ENCODE peak calls at places on chromosomes 13 and 19, in ten cellular contexts. X, S, H, Q, O, C, P, D, J and Y are unnamed samples.

GRCh38 chr19:50392759-50393158 is 8.6 kb downstream of the POLD1 start:
- DNase-seq in J (no peak), H (no peak), X (no peak), P (no peak), C (no peak), S (no peak), Q (no peak), O (no peak), D (no peak), Y (no peak)

GRCh38 chr13:20274466-20274865 is 42.3 kb upstream of the GJB6 start:
- DNase-seq in S (no peak), J (no peak), X (no peak), O (no peak), Q (no peak), D (no peak), C (no peak), P (no peak), H (no peak), Y (peak)

GRCh38 chr13:107203146-107203847 is 635.4 kb upstream of the ARGLU1 start:
- DNase-seq in H (peak), C (peak), J (peak), P (no peak), S (no peak), O (no peak), X (peak), D (peak), Q (peak), Y (no peak)

GRCh38 chr13:20303636-20304035 is 71.5 kb upstream of the GJB6 start:
- DNase-seq in O (no peak), J (no peak), Q (no peak), X (no peak), C (no peak), S (no peak), D (no peak), H (no peak), P (no peak), Y (peak)

GRCh38 chr13:27928805-27929753 is 9.3 kb downstream of the PDX1 start:
- DNase-seq in D (no peak), O (no peak), H (no peak), J (no peak), X (no peak), S (no peak), Q (no peak), C (no peak), P (no peak), Y (no peak)

GRCh38 chr19:48506138-48506733 is 5.4 kb downstream of the LMTK3 start:
- DNase-seq in H (no peak), X (no peak), S (no peak), O (no peak), P (no peak), Q (no peak), C (no peak), J (no peak), D (no peak), Y (no peak)

GRCh38 chr13:26910754-26911465 is 150.3 kb upstream of the GPR12 start:
- DNase-seq in P (no peak), C (no peak), H (no peak), D (no peak), Q (no peak), J (no peak), X (no peak), O (no peak), S (no peak), Y (no peak)

GRCh38 chr13:98771838-98772611 is 19.6 kb upstream of the SLC15A1 start:
- DNase-seq in P (no peak), C (no peak), O (no peak), Q (no peak), J (no peak), S (no peak), X (no peak), H (no peak), D (peak), Y (no peak)

GRCh38 chr19:56133858-56134654 is 7.0 kb upstream of the ZNF444 start:
- DNase-seq in Q (no peak), D (no peak), S (no peak), O (no peak), X (no peak), H (no peak), C (no peak), P (peak), J (no peak), Y (no peak)

GRCh38 chr19:41646589-41647204 is 19.8 kb upstream of the CEACAM4 start:
- DNase-seq in C (no peak), X (peak), S (no peak), Q (no peak), O (no peak), P (no peak), H (no peak), D (peak), J (no peak), Y (no peak)

GRCh38 chr19:44890366-44891015 is 563 bp upstream of the TOMM40 start:
- DNase-seq in Q (peak), S (peak), D (peak), P (peak), O (no peak), C (peak), H (peak), X (peak), J (peak), Y (peak)

GRCh38 chr19:13150919-13151604 is 851 bp downstream of the IER2 start:
- DNase-seq in C (peak), P (peak), X (no peak), H (peak), J (peak), D (peak), S (no peak), Q (peak), O (peak), Y (no peak)

GRCh38 chr13:78497702-78498319 is 105.5 kb downstream of the POU4F1 start:
- DNase-seq in P (no peak), X (no peak), O (no peak), C (no peak), D (no peak), Q (no peak), J (no peak), S (no peak), H (no peak), Y (no peak)

GRCh38 chr19:45815501-45816216 is 551 bp upstream of the RSPH6A start:
- DNase-seq in J (peak), X (peak), C (no peak), D (no peak), P (no peak), H (no peak), S (no peak), O (no peak), Q (peak), Y (no peak)

GRCh38 chr13:109427148-109427547 is 359.2 kb downstream of the IRS2 start:
- DNase-seq in S (no peak), C (no peak), X (no peak), D (no peak), Q (no peak), J (no peak), O (no peak), P (no peak), H (peak), Y (no peak)

GRCh38 chr13:24141333-24141910 is 19.1 kb upstream of the SPATA13 start:
- DNase-seq in H (no peak), D (no peak), Q (no peak), P (no peak), S (no peak), X (no peak), C (no peak), O (no peak), J (no peak), Y (no peak)

GRCh38 chr19:56309511-56310185 is 5.0 kb downstream of the ZSCAN5A start:
- DNase-seq in C (peak), S (no peak), D (peak), Q (no peak), X (peak), H (peak), P (peak), J (no peak), O (peak), Y (no peak)

GRCh38 chr13:109307027-109307426 is 479.4 kb downstream of the IRS2 start:
- DNase-seq in X (no peak), J (no peak), O (no peak), D (no peak), S (no peak), Q (no peak), P (no peak), C (no peak), H (no peak), Y (no peak)

GRCh38 chr13:76848596-76848995 is 37.6 kb downstream of the KCTD12 start:
- DNase-seq in J (no peak), P (no peak), C (no peak), D (peak), Q (no peak), H (no peak), S (no peak), X (no peak), O (no peak), Y (no peak)

GRCh38 chr19:37902668-37903067 is 3.7 kb downstream of the WDR87 start:
- DNase-seq in O (peak), D (peak), S (peak), H (peak), Q (peak), J (peak), C (peak), P (peak), X (peak), Y (no peak)

GRCh38 chr13:26560456-26560855 is 3.0 kb downstream of the WASF3 start:
- DNase-seq in J (no peak), C (no peak), P (no peak), H (no peak), S (no peak), Q (no peak), D (no peak), X (no peak), O (no peak), Y (no peak)

GRCh38 chr13:77523834-77524728 is 11.4 kb upstream of the SCEL start:
- DNase-seq in H (no peak), X (no peak), D (no peak), J (no peak), O (no peak), S (no peak), Q (no peak), C (no peak), P (no peak), Y (peak)

DNA sequence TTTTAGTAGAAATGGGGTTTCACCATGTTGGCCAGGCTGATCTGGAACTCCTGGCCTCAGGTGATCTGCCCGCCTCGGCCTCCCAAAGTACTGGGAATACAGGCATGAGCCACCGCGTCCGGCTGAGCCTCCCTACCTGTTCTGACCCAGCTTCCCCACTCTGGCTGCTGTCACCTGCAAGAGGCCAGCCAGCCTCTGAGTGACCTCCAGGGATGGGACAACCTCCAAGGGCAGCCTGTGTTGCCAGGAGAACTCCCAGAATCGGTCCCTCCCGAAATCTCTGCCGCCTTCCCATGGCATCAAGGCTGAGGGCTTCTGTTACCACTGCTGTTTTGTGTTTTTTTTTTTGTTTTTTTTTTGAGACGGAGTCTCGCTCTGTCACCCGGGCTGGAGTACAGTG is 11.3 kb downstream of the CERS4 start:
- DNase-seq in X (no peak), C (no peak), J (no peak), D (no peak), Q (no peak), H (no peak), S (no peak), P (no peak), O (no peak), Y (no peak)
- H3K27ac ChIP-seq in X (no peak), C (no peak), J (no peak), D (peak), Q (no peak), H (no peak), S (no peak), P (no peak), O (no peak), Y (no peak)

GRCh38 chr19:29665215-29665825 is at the start of gene PLEKHF1:
- DNase-seq in S (peak), O (peak), X (peak), J (peak), P (peak), D (peak), C (peak), H (peak), Q (peak), Y (no peak)

GRCh38 chr19:29662604-29663404 is 2.5 kb upstream of the PLEKHF1 start:
- DNase-seq in Q (no peak), P (peak), J (peak), C (no peak), X (no peak), S (peak), H (peak), O (no peak), D (peak), Y (no peak)

GRCh38 chr19:29663861-29664752 is 1.2 kb upstream of the PLEKHF1 start:
- DNase-seq in S (no peak), P (no peak), C (no peak), H (peak), J (no peak), D (no peak), Q (no peak), O (no peak), X (no peak), Y (peak)

GRCh38 chr19:29665826-29666633 is 769 bp downstream of the PLEKHF1 start:
- DNase-seq in X (peak), C (no peak), H (peak), P (peak), O (no peak), D (peak), Q (peak), S (no peak), J (peak), Y (no peak)

GRCh38 chr19:29664753-29665214 is 477 bp upstream of the PLEKHF1 start:
- DNase-seq in O (no peak), S (no peak), J (no peak), Q (no peak), H (no peak), X (no peak), D (no peak), P (no peak), C (no peak), Y (no peak)
- H3K27ac ChIP-seq in O (peak), S (peak), J (peak), Q (no peak), H (no peak), X (no peak), D (peak), P (no peak), C (no peak), Y (peak)

DNA sequence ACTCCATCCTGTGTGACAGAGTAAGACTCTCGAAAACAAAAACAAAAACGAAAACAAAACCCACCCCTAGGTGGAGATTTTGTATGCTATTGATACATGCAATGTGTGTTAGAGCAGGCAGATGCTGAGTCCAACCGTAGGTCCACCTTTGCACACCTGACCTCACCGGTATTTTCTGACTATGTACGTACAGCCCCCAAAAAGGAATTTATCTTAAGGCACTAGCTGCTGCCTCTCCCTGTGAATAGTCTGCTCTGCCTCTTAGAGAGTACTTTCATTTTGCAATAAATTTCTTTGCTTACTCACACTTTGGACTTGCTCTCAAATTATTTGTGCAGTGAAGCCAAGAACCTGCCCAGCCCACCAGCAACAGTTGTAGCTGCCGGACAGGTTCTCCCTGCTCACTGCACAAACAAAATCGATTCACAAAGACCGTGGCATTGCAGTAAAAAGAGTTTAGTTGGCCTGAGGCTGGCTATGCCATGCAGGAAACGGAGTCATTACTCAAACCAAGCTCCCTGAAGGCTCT is 8.2 kb upstream of the ZNF77 start:
- DNase-seq in P (peak), D (peak), X (no peak), Q (no peak), O (peak), J (no peak), S (no peak), H (no peak), C (no peak), Y (peak)
- H3K27ac ChIP-seq in P (peak), D (peak), X (no peak), Q (no peak), O (peak), J (no peak), S (no peak), H (no peak), C (no peak), Y (peak)

GRCh38 chr13:37679043-37679442 is 80.5 kb upstream of the POSTN start:
- DNase-seq in C (no peak), O (no peak), P (no peak), S (no peak), J (no peak), Q (no peak), H (no peak), X (no peak), D (no peak), Y (no peak)

GRCh38 chr13:37685206-37685605 is 86.6 kb upstream of the POSTN start:
- DNase-seq in Q (no peak), O (no peak), P (no peak), C (no peak), H (no peak), J (no peak), S (no peak), X (no peak), D (no peak), Y (no peak)

GRCh38 chr13:37681295-37682032 is 82.9 kb upstream of the POSTN start:
- DNase-seq in P (no peak), Q (no peak), S (no peak), J (no peak), H (peak), O (no peak), C (no peak), D (peak), X (no peak), Y (no peak)

GRCh38 chr13:37680137-37680536 is 81.6 kb upstream of the POSTN start:
- DNase-seq in C (no peak), J (no peak), S (no peak), O (no peak), P (no peak), X (no peak), D (no peak), H (no peak), Q (no peak), Y (no peak)

GRCh38 chr13:37682496-37682895 is 83.9 kb upstream of the POSTN start:
- DNase-seq in D (no peak), P (no peak), Q (no peak), H (no peak), S (no peak), J (no peak), C (no peak), X (no peak), O (no peak), Y (no peak)
- H3K27ac ChIP-seq in D (no peak), P (no peak), Q (no peak), H (peak), S (peak), J (no peak), C (no peak), X (no peak), O (no peak), Y (no peak)

DNA sequence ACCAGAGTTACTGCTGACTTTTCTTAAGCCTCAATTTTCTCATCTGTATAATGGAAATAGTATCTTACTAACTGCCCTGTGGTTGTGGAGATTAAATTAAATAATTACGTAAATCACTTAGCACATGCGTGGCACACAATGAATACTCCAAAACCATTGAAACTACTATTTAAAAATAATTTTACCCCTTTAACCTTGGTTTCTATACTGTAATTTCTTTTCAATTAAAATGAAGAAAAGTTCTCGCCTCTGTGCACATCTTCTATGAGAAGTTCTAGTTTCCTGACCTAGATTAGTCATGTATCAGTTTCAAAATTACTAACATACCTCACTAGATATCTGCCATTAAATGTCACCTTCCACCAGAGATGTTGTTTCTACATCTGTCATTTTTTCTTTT is 5.7 kb downstream of the SLITRK1 start:
- DNase-seq in P (no peak), X (no peak), S (no peak), D (no peak), O (no peak), Q (no peak), H (no peak), J (no peak), C (no peak), Y (no peak)
- H3K27ac ChIP-seq in P (no peak), X (no peak), S (no peak), D (no peak), O (no peak), Q (no peak), H (no peak), J (no peak), C (no peak), Y (no peak)

GRCh38 chr19:18503971-18504885 is 17.6 kb downstream of the ELL start:
- DNase-seq in D (peak), C (no peak), O (peak), J (no peak), H (no peak), S (no peak), Q (no peak), P (peak), X (no peak), Y (no peak)

GRCh38 chr19:18506101-18506534 is 15.8 kb downstream of the ELL start:
- DNase-seq in H (no peak), P (no peak), C (no peak), J (no peak), S (no peak), O (peak), D (no peak), X (no peak), Q (no peak), Y (no peak)

GRCh38 chr19:18506545-18506944 is 15.3 kb downstream of the ELL start:
- DNase-seq in S (no peak), O (no peak), D (no peak), P (no peak), X (no peak), Q (no peak), H (no peak), C (no peak), J (no peak), Y (no peak)

GRCh38 chr19:18503337-18503970 is 18.4 kb downstream of the ELL start:
- DNase-seq in O (peak), H (no peak), S (no peak), D (no peak), J (no peak), C (no peak), X (no peak), Q (no peak), P (no peak), Y (no peak)

GRCh38 chr19:18504886-18505610 is 16.8 kb downstream of the ELL start:
- DNase-seq in O (peak), D (no peak), P (peak), S (no peak), Q (no peak), H (no peak), C (no peak), J (no peak), X (no peak), Y (no peak)
- H3K27ac ChIP-seq in O (peak), D (peak), P (peak), S (peak), Q (no peak), H (no peak), C (no peak), J (peak), X (no peak), Y (no peak)

GRCh38 chr13:95236774-95237173 is 64.5 kb downstream of the ABCC4 start:
- DNase-seq in S (no peak), D (no peak), X (no peak), Q (no peak), O (no peak), H (no peak), P (no peak), J (no peak), C (no peak), Y (no peak)

GRCh38 chr13:95243207-95243606 is 58.0 kb downstream of the ABCC4 start:
- DNase-seq in P (no peak), X (no peak), D (no peak), C (no peak), H (no peak), O (no peak), Q (no peak), S (no peak), J (no peak), Y (no peak)

GRCh38 chr13:95235944-95236343 is 65.3 kb downstream of the ABCC4 start:
- DNase-seq in C (no peak), S (no peak), Q (no peak), D (no peak), H (no peak), P (no peak), X (no peak), J (no peak), O (no peak), Y (no peak)

GRCh38 chr13:95237310-95237870 is 63.9 kb downstream of the ABCC4 start:
- DNase-seq in H (no peak), S (no peak), X (no peak), C (no peak), J (no peak), P (no peak), O (no peak), Q (no peak), D (no peak), Y (no peak)

DNA sequence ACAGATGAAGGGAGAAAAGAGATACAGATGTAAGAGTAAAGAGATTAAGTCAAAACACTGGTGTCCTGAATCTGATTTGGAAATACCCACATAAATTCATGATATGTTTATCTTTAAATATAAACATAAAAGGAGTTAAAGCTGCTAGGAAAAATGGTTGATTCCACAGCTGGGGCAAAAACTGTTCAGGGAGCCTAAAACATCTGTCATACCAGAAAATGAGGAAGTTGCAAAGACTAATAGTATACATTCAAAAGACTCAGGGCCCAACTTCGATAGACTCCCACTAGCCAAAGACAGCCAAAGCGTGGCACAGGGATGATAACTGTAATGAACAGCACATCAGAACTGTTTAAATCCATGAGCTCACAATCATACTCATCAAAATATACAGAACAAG is 62.0 kb downstream of the ABCC4 start:
- DNase-seq in H (no peak), S (no peak), O (no peak), X (no peak), D (no peak), J (no peak), P (no peak), Q (no peak), C (no peak), Y (no peak)
- H3K27ac ChIP-seq in H (no peak), S (no peak), O (no peak), X (no peak), D (no peak), J (no peak), P (no peak), Q (no peak), C (no peak), Y (no peak)